ENCODE peak calls at places on chromosomes 5 and 9, in eight cellular contexts. X is lower leg skin, F is uterus, R is body of pancreas, W is NT2/D1, Q is hepatocyte, O is GM23338, E is suprapubic skin. J is an unnamed sample.

GRCh38 chr5:80483636-80484232 is 4.2 kb upstream of the FAM151B start:
- DNase-seq in Q (no peak), X (no peak), R (no peak), O (no peak), E (no peak), W (no peak), F (no peak), J (no peak)

GRCh38 chr5:39100851-39101396 is 26.7 kb upstream of the RICTOR start:
- DNase-seq in O (no peak), F (no peak), R (no peak), Q (no peak), X (no peak), W (no peak), E (no peak), J (no peak)

GRCh38 chr5:140246378-140247122 is 56.4 kb downstream of the PFDN1 start:
- DNase-seq in E (no peak), W (no peak), O (no peak), Q (peak), X (no peak), F (peak), R (no peak), J (no peak)

GRCh38 chr9:134059188-134059641 is 8.6 kb downstream of the BRD3 start:
- DNase-seq in R (no peak), Q (no peak), W (no peak), X (peak), F (peak), E (no peak), O (no peak), J (peak)

GRCh38 chr9:34612788-34613390 is 992 bp upstream of the RPP25L start:
- DNase-seq in W (no peak), R (peak), E (no peak), F (peak), O (peak), X (peak), Q (peak), J (peak)

GRCh38 chr5:76082790-76083554 is at the start of gene SV2C:
- DNase-seq in E (no peak), F (no peak), R (no peak), O (peak), Q (peak), X (no peak), W (no peak), J (peak)

GRCh38 chr9:83166369-83166768 is 103.4 kb upstream of the RASEF start:
- DNase-seq in W (no peak), X (no peak), E (no peak), Q (peak), F (no peak), R (peak), O (no peak), J (no peak)

GRCh38 chr9:78778843-78779486 is 482.0 kb downstream of the PSAT1 start:
- DNase-seq in E (no peak), F (no peak), O (no peak), W (no peak), Q (no peak), R (no peak), X (no peak), J (no peak)

GRCh38 chr5:149831492-149831891 is 101.4 kb downstream of the PPARGC1B start:
- DNase-seq in E (no peak), O (no peak), R (no peak), X (no peak), Q (peak), W (no peak), F (no peak), J (no peak)

GRCh38 chr9:23830459-23830805 is 4.4 kb upstream of the ELAVL2 start:
- DNase-seq in R (no peak), Q (no peak), O (no peak), W (no peak), E (no peak), F (no peak), X (no peak), J (no peak)
- H3K4me3 ChIP-seq in R (no peak), Q (no peak), O (peak), W (no peak), E (no peak), F (no peak), X (no peak), J (peak)

DNA sequence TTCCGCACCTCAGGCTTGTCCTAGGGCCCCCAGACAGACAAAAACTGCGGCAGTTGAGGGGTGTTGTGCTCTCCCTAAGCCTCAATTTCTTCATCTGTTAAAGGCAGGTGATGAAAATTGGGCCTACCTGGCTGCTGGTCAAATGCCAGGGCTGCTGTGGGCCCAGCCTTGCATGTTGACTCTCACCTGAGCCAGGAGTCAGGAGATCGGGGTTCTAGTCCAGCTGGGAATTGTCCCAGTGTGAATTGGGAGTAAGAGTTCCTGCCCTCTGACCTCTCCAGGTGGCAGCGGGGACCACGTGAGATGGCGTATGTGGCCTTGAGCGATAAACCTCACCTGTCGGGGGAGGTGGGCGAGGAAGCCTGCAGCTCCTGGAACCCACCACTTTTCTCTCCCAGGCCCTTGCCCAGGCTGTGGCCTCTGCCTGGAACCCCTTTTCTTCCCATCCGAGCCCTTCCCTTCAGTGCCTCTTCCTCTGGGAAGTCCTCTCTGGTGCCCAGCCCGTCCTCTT is 143.5 kb upstream of the IER5L start:
- DNase-seq in R (no peak), W (no peak), O (no peak), Q (no peak), F (peak), X (peak), E (no peak), J (peak)
- H3K4me3 ChIP-seq in R (no peak), W (no peak), O (peak), Q (no peak), F (peak), X (no peak), E (peak), J (no peak)

GRCh38 chr9:84669293-84670105 is at the start of gene NTRK2:
- DNase-seq in W (no peak), Q (peak), O (peak), F (no peak), E (peak), X (peak), R (peak), J (peak)
- H3K4me3 ChIP-seq in W (peak), Q (peak), O (peak), F (peak), E (peak), X (peak), R (no peak), J (peak)

DNA sequence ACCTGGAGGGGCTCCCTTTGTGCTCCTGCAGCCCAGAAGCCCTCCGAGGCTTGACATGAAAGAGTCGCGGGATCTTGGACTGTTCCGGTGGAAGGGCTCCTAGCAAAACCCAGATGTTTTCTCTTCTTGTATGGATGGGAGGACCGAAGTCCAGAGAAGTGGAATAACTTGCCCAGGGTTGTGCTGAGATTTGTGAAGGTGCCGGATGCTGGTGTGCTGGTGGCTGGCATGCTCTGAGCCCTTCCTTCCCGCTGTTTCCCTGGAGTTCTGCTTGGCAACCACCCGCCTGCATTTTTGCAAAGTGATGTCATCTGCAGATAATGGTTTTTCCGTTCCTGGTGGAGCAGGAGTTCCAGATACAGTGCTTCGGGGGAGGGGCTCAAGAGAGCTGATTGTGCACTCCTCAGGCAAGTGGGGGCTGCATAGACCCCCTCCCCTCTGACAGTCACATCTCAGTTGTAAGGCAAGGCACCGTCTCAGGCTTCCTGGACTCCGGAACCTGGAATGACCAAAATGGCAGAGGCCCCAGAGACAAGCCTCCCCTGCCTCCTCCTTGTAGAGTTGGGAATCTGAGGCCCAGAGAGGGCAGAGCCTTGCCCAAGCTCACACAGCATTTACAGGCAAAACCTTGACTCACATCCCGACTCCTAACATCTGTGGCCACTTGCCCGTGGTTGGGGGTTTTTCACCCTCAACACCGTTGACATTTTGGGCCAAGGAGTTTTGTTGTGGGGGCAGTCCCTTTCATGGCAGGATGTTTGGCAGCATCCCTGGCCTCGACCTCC is 157.0 kb downstream of the RGS3 start:
- DNase-seq in E (peak), X (peak), O (peak), F (peak), W (peak), Q (peak), R (peak), J (peak)
- H3K4me3 ChIP-seq in E (no peak), X (no peak), O (no peak), F (no peak), W (no peak), Q (no peak), R (no peak), J (no peak)

GRCh38 chr5:61625682-61626620 is 293.9 kb downstream of the ZSWIM6 start:
- DNase-seq in W (no peak), Q (peak), F (peak), E (peak), R (peak), X (peak), O (peak), J (peak)
- H3K4me3 ChIP-seq in W (peak), Q (peak), F (peak), E (peak), R (peak), X (peak), O (peak), J (peak)